ENCODE peak calls at places on chromosome 17, in nine cellular contexts. Q is nucleus accumbens; M is astrocyte of the cerebellum; S is substantia nigra; E is midbrain; O is stomach; Y is activated naive CD4-positive, alpha-beta T cell; R is type B pancreatic cell; T is cardiac muscle cell. W is an unnamed sample.

GRCh38 chr17:27495460-27495859 is 39.2 kb downstream of the KSR1 start:
- DNase-seq in R (no peak), T (no peak), E (no peak), M (no peak), Y (no peak), S (no peak), Q (no peak), O (no peak), W (no peak)

GRCh38 chr17:80800775-80801391 is 190.8 kb upstream of the CHMP6 start:
- DNase-seq in S (no peak), T (no peak), M (no peak), E (peak; percentile 26), Y (no peak), O (no peak), Q (no peak), R (no peak), W (no peak)

GRCh38 chr17:57761887-57762286 is 16.8 kb upstream of the CCDC182 start:
- DNase-seq in S (no peak), E (no peak), Y (no peak), Q (no peak), O (no peak), T (no peak), M (no peak), R (no peak), W (no peak)

GRCh38 chr17:83125515-83126274 is 46.3 kb downstream of the METRNL start:
- DNase-seq in S (no peak), M (no peak), E (no peak), R (no peak), Y (no peak), O (no peak), Q (no peak), T (no peak), W (no peak)

GRCh38 chr17:79847698-79848369 is 8.6 kb upstream of the CBX4 start:
- DNase-seq in M (no peak), Q (no peak), O (no peak), Y (no peak), R (no peak), E (no peak), S (no peak), T (no peak), W (no peak)

GRCh38 chr17:40323731-40324650 is 15.0 kb downstream of the RARA start:
- DNase-seq in O (no peak), Y (no peak), S (no peak), Q (no peak), R (no peak), T (peak; percentile 83), E (no peak), M (no peak), W (peak; percentile 83)

GRCh38 chr17:37742114-37742761 is 2.6 kb downstream of the HNF1B start:
- DNase-seq in E (no peak), T (no peak), S (no peak), Q (no peak), Y (no peak), O (peak; percentile 37), R (no peak), M (no peak), W (peak; percentile 60)

GRCh38 chr17:21218101-21218500 is 4.1 kb upstream of the TMEM11 start:
- DNase-seq in S (no peak), M (no peak), T (peak; percentile 33), O (no peak), E (no peak), Q (no peak), R (no peak), Y (no peak), W (peak; percentile 61)

GRCh38 chr17:44203731-44204452 is 4.2 kb upstream of the ATXN7L3 start:
- DNase-seq in S (no peak), M (no peak), E (no peak), T (peak; percentile 75), Q (no peak), Y (no peak), R (no peak), O (no peak), W (peak; percentile 75)

GRCh38 chr17:30225112-30225511 is 10.4 kb downstream of the SLC6A4 start:
- DNase-seq in T (no peak), Q (no peak), M (no peak), E (no peak), Y (no peak), S (no peak), R (no peak), O (no peak), W (no peak)

W was measured in activated CD8-positive, alpha-beta memory T cell treated with anti-CD3 and anti-CD28 coated beads for 24 hours.